ENCODE peak calls at places on chromosomes 12 and 14, in seven cellular contexts. H is fibroblast of pulmonary artery, P is fibroblast of the aortic adventitia, V is AG09319, A is osteoblast, Y is hippocampal formation, O is AG08396. M is an unnamed sample.

GRCh38 chr12:113432976-113433375 is 10.8 kb downstream of the SDSL start:
- DNase-seq in O (no peak), Y (peak; percentile 12), V (no peak), H (no peak), P (no peak), A (no peak), M (no peak)

GRCh38 chr12:50074936-50075807 is 10.0 kb upstream of the SMARCD1 start:
- DNase-seq in H (peak; percentile 87), O (peak; percentile 90), A (peak; percentile 98), P (peak; percentile 84), V (no peak), Y (peak; percentile 44), M (peak; percentile 84)

GRCh38 chr12:48247181-48247966 is 44.3 kb upstream of the OR10AD1 start:
- DNase-seq in O (no peak), V (no peak), P (no peak), A (no peak), H (no peak), Y (no peak), M (no peak)

GRCh38 chr12:129844662-129845061 is 59.2 kb downstream of the TMEM132D start:
- DNase-seq in Y (no peak), A (no peak), H (no peak), O (no peak), P (no peak), V (no peak), M (no peak)

GRCh38 chr12:3655331-3655900 is 97.5 kb downstream of the CRACR2A start:
- DNase-seq in A (peak; percentile 91), H (peak; percentile 21), Y (no peak), V (no peak), O (peak; percentile 51), P (peak; percentile 11), M (no peak)

GRCh38 chr14:60317609-60318008 is 68.6 kb downstream of the PPM1A start:
- DNase-seq in A (no peak), O (no peak), P (no peak), Y (no peak), H (peak; percentile 8), V (no peak), M (no peak)

GRCh38 chr14:73049428-73049827 is 8.9 kb upstream of the RBM25 start:
- DNase-seq in H (no peak), A (no peak), Y (no peak), P (no peak), O (no peak), V (no peak), M (no peak)

GRCh38 chr12:26783133-26783531 is 49.9 kb downstream of the ITPR2 start:
- DNase-seq in V (no peak), O (no peak), H (no peak), P (no peak), Y (no peak), A (peak; percentile 72), M (no peak)

GRCh38 chr12:102740157-102741032 is 176.6 kb downstream of the PAH start:
- DNase-seq in A (no peak), H (peak; percentile 35), V (peak; percentile 44), P (peak; percentile 28), Y (peak; percentile 39), O (no peak), M (no peak)

GRCh38 chr12:57222286-57223190 is 5.9 kb downstream of the NXPH4 start:
- DNase-seq in H (no peak), P (no peak), A (no peak), O (no peak), Y (no peak), V (no peak), M (no peak)

GRCh38 chr12:103824290-103824689 is 16.7 kb downstream of the NT5DC3 start:
- DNase-seq in O (no peak), H (no peak), P (no peak), A (no peak), Y (no peak), V (no peak), M (no peak)

GRCh38 chr12:132428872-132429121 is 61.2 kb upstream of the FBRSL1 start:
- DNase-seq in O (no peak), H (no peak), P (no peak), V (no peak), A (peak; percentile 90), Y (no peak), M (no peak)

GRCh38 chr14:61573748-61574513 is 121.4 kb upstream of the HIF1A start:
- DNase-seq in Y (no peak), O (peak; percentile 48), H (peak; percentile 72), V (no peak), P (peak; percentile 78), A (peak; percentile 93), M (no peak)

GRCh38 chr14:76591270-76591669 is 170.0 kb upstream of the VASH1 start:
- DNase-seq in H (no peak), A (no peak), Y (no peak), P (no peak), O (no peak), V (no peak), M (no peak)

GRCh38 chr12:3294481-3294911 is 196.5 kb upstream of the PRMT8 start:
- DNase-seq in O (no peak), V (no peak), Y (no peak), P (no peak), A (peak; percentile 66), H (no peak), M (no peak)

GRCh38 chr12:49912846-49913245 is 9.1 kb upstream of the FAIM2 start:
- DNase-seq in O (no peak), V (no peak), H (no peak), A (peak; percentile 38), Y (no peak), P (no peak), M (no peak)

GRCh38 chr14:103402700-103403099 is 17.5 kb downstream of the MARK3 start:
- DNase-seq in O (no peak), V (no peak), H (peak; percentile 58), P (peak; percentile 47), Y (no peak), A (peak; percentile 58), M (no peak)

GRCh38 chr12:41206298-41206697 is 18.2 kb downstream of the PDZRN4 start:
- DNase-seq in A (no peak), P (no peak), H (no peak), V (no peak), O (no peak), Y (no peak), M (no peak)

GRCh38 chr14:94113490-94113889 is 3.0 kb downstream of the IFI27 start:
- DNase-seq in Y (no peak), O (no peak), A (no peak), P (peak; percentile 39), H (peak; percentile 29), V (no peak), M (peak; percentile 60)

GRCh38 chr14:57987596-57988300 is 121.9 kb upstream of the SLC35F4 start:
- DNase-seq in O (no peak), H (no peak), V (no peak), Y (no peak), P (no peak), A (no peak), M (no peak)

GRCh38 chr14:78130356-78130755 is 39.8 kb upstream of the NRXN3 start:
- DNase-seq in A (no peak), Y (no peak), V (no peak), P (no peak), H (no peak), O (no peak), M (no peak)

GRCh38 chr14:51080622-51081021 is 14.3 kb downstream of the TRIM9 start:
- DNase-seq in A (no peak), O (no peak), H (peak; percentile 5), Y (no peak), P (peak; percentile 21), V (no peak), M (no peak)

GRCh38 chr12:112116232-112117060 is 7.9 kb upstream of the NAA25 start:
- DNase-seq in Y (peak; percentile 92), H (peak; percentile 88), V (no peak), O (no peak), P (peak; percentile 68), A (peak; percentile 62), M (peak; percentile 82)

GRCh38 chr12:4274396-4274959 is 916 bp downstream of the CCND2 start:
- DNase-seq in H (peak; percentile 21), Y (no peak), O (no peak), P (no peak), V (no peak), A (no peak), M (peak; percentile 34)

GRCh38 chr14:71141701-71142374 is 234.6 kb downstream of the PCNX1 start:
- DNase-seq in P (peak; percentile 58), A (no peak), Y (no peak), V (no peak), H (peak; percentile 64), O (no peak), M (no peak)

GRCh38 chr14:71142375-71143038 is 235.2 kb downstream of the PCNX1 start:
- DNase-seq in P (peak; percentile 97), O (peak; percentile 61), A (peak; percentile 87), Y (no peak), H (peak; percentile 98), V (peak; percentile 61), M (no peak)

GRCh38 chr12:45130881-45131281 is 80.0 kb upstream of the DBX2 start:
- DNase-seq in O (peak; percentile 58), A (peak; percentile 84), H (peak; percentile 79), Y (peak; percentile 62), V (peak; percentile 15), P (peak; percentile 85), M (peak; percentile 24)

GRCh38 chr12:108773798-108774788 is 42.8 kb upstream of the CORO1C start:
- DNase-seq in A (peak; percentile 91), H (peak; percentile 92), V (peak; percentile 76), P (peak; percentile 55), O (peak; percentile 86), Y (peak; percentile 14), M (peak; percentile 86)

GRCh38 chr12:19643635-19644034 is 204.3 kb downstream of the AEBP2 start:
- DNase-seq in Y (peak; percentile 58), V (peak; percentile 11), O (peak; percentile 19), A (peak; percentile 83), H (peak; percentile 76), P (peak; percentile 78), M (no peak)

GRCh38 chr14:73176673-73177072 is 40.4 kb downstream of the PSEN1 start:
- DNase-seq in V (no peak), O (no peak), Y (no peak), H (no peak), A (no peak), P (no peak), M (no peak)

GRCh38 chr12:26327975-26328635 is 132.7 kb downstream of the SSPN start:
- DNase-seq in Y (no peak), H (no peak), V (no peak), O (no peak), A (no peak), P (no peak), M (no peak)

GRCh38 chr14:69570836-69571330 is 3.8 kb downstream of the CCDC177 start:
- DNase-seq in A (no peak), P (no peak), H (no peak), Y (no peak), V (no peak), O (no peak), M (no peak)

M was measured in heart right ventricle.